ENCODE peak calls at places on chromosomes 2 and 18, in seven cellular contexts. A, Z, P, D, G, C and S are unnamed samples. For H3K4me1 and H3K27me3, the result is how much of the 10 kb centered on the place peaks cover.

GRCh38 chr2:166610180-166610919 is 116.3 kb upstream of the SCN7A start:
- DNase-seq in A (no peak), Z (peak), P (no peak), D (no peak), G (no peak), C (peak), S (no peak)

GRCh38 chr2:231331533-231331932 is 64.0 kb upstream of the B3GNT7 start:
- DNase-seq in A (no peak), Z (no peak), P (no peak), D (no peak), G (no peak), C (no peak), S (no peak)

GRCh38 chr2:7061921-7062320 is 144.7 kb downstream of the RNF144A start:
- DNase-seq in A (no peak), Z (no peak), P (no peak), D (no peak), G (no peak), C (no peak), S (no peak)

GRCh38 chr2:191657977-191658376 is 20.0 kb upstream of the NABP1 start:
- DNase-seq in A (peak), Z (no peak), P (no peak), D (no peak), G (no peak), C (no peak), S (no peak)

GRCh38 chr2:30185175-30185574 is 38.4 kb downstream of the YPEL5 start:
- DNase-seq in A (no peak), Z (no peak), P (no peak), D (no peak), G (no peak), C (no peak), S (no peak)

GRCh38 chr2:53129851-53130250 is 637.8 kb upstream of the CHAC2 start:
- DNase-seq in A (peak), Z (no peak), P (no peak), D (no peak), G (no peak), C (no peak), S (no peak)

GRCh38 chr2:130767408-130767775 is 12.1 kb downstream of the AMER3 start:
- DNase-seq in A (no peak), Z (no peak), P (no peak), D (no peak), G (no peak), C (peak), S (no peak)

GRCh38 chr2:1681323-1682310 is 62.7 kb downstream of the PXDN start:
- DNase-seq in A (no peak), Z (no peak), P (no peak), D (no peak), G (no peak), C (peak), S (no peak)

GRCh38 chr2:62774555-62775366 is 69.2 kb downstream of the EHBP1 start:
- DNase-seq in A (peak), Z (peak), P (no peak), D (peak), G (peak), C (no peak), S (peak)

GRCh38 chr2:36486546-36487044 is 111.4 kb downstream of the FEZ2 start:
- DNase-seq in A (peak), Z (no peak), P (no peak), D (no peak), G (no peak), C (no peak), S (no peak)
- H3K4me1 ChIP-seq in A (half or more), Z (under half), P (under half), D (under half), G (under half), C (under half), S (under half)

DNA sequence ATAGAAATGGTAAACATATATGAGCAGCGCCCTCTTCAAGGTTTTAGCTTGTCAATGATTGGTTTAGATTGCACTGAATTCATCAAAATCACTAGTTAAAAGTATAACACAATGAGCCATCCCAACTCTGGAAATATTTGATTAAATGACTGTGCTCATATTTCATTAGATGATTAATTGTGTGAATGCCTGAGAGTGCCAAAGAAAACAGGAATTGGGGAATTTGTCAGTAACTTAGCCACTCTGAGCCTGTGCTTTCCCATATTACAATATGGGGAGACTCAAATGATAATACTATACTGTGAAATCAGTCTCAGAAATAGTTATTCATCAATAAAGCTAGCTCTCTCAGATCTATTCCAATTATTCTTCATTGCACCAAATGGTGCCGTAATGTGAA is 2087.6 kb upstream of the CELF4 start:
- DNase-seq in A (no peak), Z (no peak), P (no peak), D (no peak), G (no peak), C (no peak), S (no peak)
- H3K27me3 ChIP-seq in A (under half), Z (under half), P (under half), D (under half), G (under half), C (under half), S (under half)

GRCh38 chr2:65070172-65070830 is 14.1 kb downstream of the CEP68 start:
- DNase-seq in A (peak), Z (no peak), P (peak), D (no peak), G (no peak), C (no peak), S (no peak)
- H3K4me1 ChIP-seq in A (under half), Z (under half), P (under half), D (under half), G (under half), C (half or more), S (under half)

DNA sequence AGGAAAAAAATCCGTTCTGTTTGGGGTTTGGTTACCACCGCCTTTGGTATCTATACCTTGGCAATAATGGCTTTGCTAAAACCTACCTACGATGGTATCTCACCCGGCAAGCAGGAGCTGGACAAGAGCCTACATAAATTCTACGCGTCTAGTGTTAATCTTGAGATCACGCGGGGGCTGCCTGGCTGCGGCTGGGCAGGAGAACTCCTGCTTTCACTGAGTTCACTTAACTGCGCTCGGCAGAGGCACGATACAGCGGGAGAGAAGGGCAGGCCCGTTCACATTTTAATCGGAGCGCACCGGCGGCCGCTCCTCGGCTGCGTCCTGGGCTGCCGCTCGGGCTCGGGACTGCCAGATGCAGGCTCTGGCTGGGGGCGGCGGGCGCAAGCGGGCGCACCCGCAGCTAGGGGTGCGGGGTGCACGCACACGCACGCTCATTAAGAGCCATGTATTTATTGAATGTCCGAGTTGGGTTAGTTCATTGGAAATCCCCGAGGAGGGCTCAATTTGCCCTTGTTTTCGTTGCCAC is 1.7 kb upstream of the POU3F3 start:
- DNase-seq in A (no peak), Z (peak), P (no peak), D (no peak), G (no peak), C (no peak), S (no peak)
- H3K27me3 ChIP-seq in A (half or more), Z (half or more), P (half or more), D (under half), G (under half), C (half or more), S (under half)

GRCh38 chr2:230225486-230225885 is at the start of gene SP140:
- DNase-seq in A (no peak), Z (no peak), P (peak), D (no peak), G (no peak), C (peak), S (peak)
- H3K4me1 ChIP-seq in A (under half), Z (under half), P (under half), D (under half), G (under half), C (half or more), S (under half)

GRCh38 chr2:232512557-232512956 is 7.6 kb upstream of the PRSS56 start:
- DNase-seq in A (no peak), Z (peak), P (no peak), D (no peak), G (no peak), C (no peak), S (no peak)

GRCh38 chr2:232516556-232516955 is 3.6 kb upstream of the PRSS56 start:
- DNase-seq in A (no peak), Z (no peak), P (no peak), D (no peak), G (no peak), C (no peak), S (no peak)

GRCh38 chr2:232511336-232511863 is 8.8 kb upstream of the PRSS56 start:
- DNase-seq in A (no peak), Z (no peak), P (no peak), D (no peak), G (no peak), C (no peak), S (no peak)

GRCh38 chr2:232515599-232515998 is 4.6 kb upstream of the PRSS56 start:
- DNase-seq in A (no peak), Z (no peak), P (no peak), D (no peak), G (no peak), C (no peak), S (no peak)

GRCh38 chr2:232513389-232513788 is 6.8 kb upstream of the PRSS56 start:
- DNase-seq in A (no peak), Z (no peak), P (no peak), D (no peak), G (no peak), C (no peak), S (no peak)
- H3K27me3 ChIP-seq in A (under half), Z (under half), P (under half), D (under half), G (under half), C (under half), S (under half)